ENCODE peak calls at places on chromosomes 3 and 15, in six cellular contexts. O is bronchial epithelial cell; T is fibroblast of the aortic adventitia; A is lower lobe of right lung; X is spleen; Q is CD8-positive, alpha-beta T cell. Y is an unnamed sample.

GRCh38 chr3:38000242-38000916 is 9.8 kb downstream of the VILL start:
- DNase-seq in X (peak; percentile 76), A (no peak), O (no peak), Q (no peak), T (no peak), Y (peak; percentile 45)

GRCh38 chr3:52248165-52248541 is 2.6 kb downstream of the PPM1M start:
- DNase-seq in Q (no peak), O (no peak), A (no peak), T (no peak), X (peak; percentile 76), Y (peak; percentile 52)

GRCh38 chr15:80072285-80072684 is 12.8 kb downstream of the ZFAND6 start:
- DNase-seq in T (peak; percentile 93), O (peak; percentile 98), Q (no peak), X (no peak), A (no peak), Y (no peak)

GRCh38 chr3:72977463-72977862 is 19.1 kb upstream of the PPP4R2 start:
- DNase-seq in X (no peak), T (no peak), Q (no peak), O (no peak), A (no peak), Y (no peak)

GRCh38 chr15:98823012-98823458 is 174.7 kb downstream of the IGF1R start:
- DNase-seq in A (no peak), T (peak; percentile 71), X (no peak), Q (no peak), O (peak; percentile 93), Y (no peak)

GRCh38 chr15:77643764-77644163 is 11.1 kb upstream of the LINGO1 start:
- DNase-seq in X (no peak), Q (no peak), T (no peak), O (no peak), A (no peak), Y (no peak)

GRCh38 chr3:140724856-140725812 is 47.3 kb downstream of the TRIM42 start:
- DNase-seq in A (no peak), O (no peak), Q (no peak), X (no peak), T (no peak), Y (no peak)

GRCh38 chr15:71526061-71526460 is 284.3 kb upstream of the NR2E3 start:
- DNase-seq in O (no peak), Q (no peak), T (peak; percentile 67), X (no peak), A (no peak), Y (no peak)

GRCh38 chr15:90681056-90681455 is 36.1 kb upstream of the BLM start:
- DNase-seq in X (no peak), O (no peak), T (no peak), Q (no peak), A (no peak), Y (no peak)

GRCh38 chr15:28868744-28869143 is 17.0 kb upstream of the APBA2 start:
- DNase-seq in X (no peak), T (no peak), O (no peak), Q (no peak), A (no peak), Y (no peak)

GRCh38 chr3:94162700-94163099 is 99.8 kb downstream of the NSUN3 start:
- DNase-seq in O (peak; percentile 97), A (no peak), X (no peak), T (peak; percentile 25), Q (no peak), Y (no peak)

GRCh38 chr3:113124256-113124830 is 87.0 kb upstream of the BOC start:
- DNase-seq in Q (no peak), X (no peak), O (no peak), T (no peak), A (no peak), Y (no peak)

GRCh38 chr15:80242132-80242769 is 9.8 kb downstream of the CTXND1 start:
- DNase-seq in O (peak; percentile 24), A (no peak), Q (no peak), T (peak; percentile 19), X (no peak), Y (no peak)

GRCh38 chr3:13007251-13007941 is 65.8 kb downstream of the IQSEC1 start:
- DNase-seq in O (no peak), X (no peak), A (peak; percentile 34), Q (no peak), T (no peak), Y (no peak)

GRCh38 chr3:100040446-100040845 is 73.9 kb downstream of the FILIP1L start:
- DNase-seq in O (no peak), Q (no peak), X (no peak), T (peak; percentile 67), A (no peak), Y (no peak)

GRCh38 chr3:31934018-31934417 is 47.0 kb downstream of the OSBPL10 start:
- DNase-seq in A (no peak), Q (no peak), T (no peak), O (no peak), X (no peak), Y (no peak)

GRCh38 chr3:181899702-181900101 is 188.0 kb downstream of the SOX2 start:
- DNase-seq in O (no peak), Q (no peak), A (no peak), X (no peak), T (no peak), Y (no peak)

GRCh38 chr3:100710355-100711198 is 1.3 kb downstream of the TFG start:
- DNase-seq in O (peak; percentile 71), Q (peak; percentile 6), T (peak; percentile 62), A (no peak), X (no peak), Y (no peak)

GRCh38 chr15:80674245-80674614 is 20.9 kb upstream of the ABHD17C start:
- DNase-seq in T (peak; percentile 83), X (no peak), Q (no peak), A (no peak), O (peak; percentile 64), Y (no peak)

GRCh38 chr3:53114412-53115074 is 15.7 kb downstream of the RFT1 start:
- DNase-seq in A (no peak), T (no peak), Q (no peak), X (no peak), O (peak; percentile 85), Y (no peak)

GRCh38 chr15:92693922-92694331 is 38.4 kb upstream of the FAM174B start:
- DNase-seq in T (no peak), Q (no peak), A (no peak), O (peak; percentile 10), X (no peak), Y (no peak)

GRCh38 chr3:134298281-134298680 is 47.6 kb upstream of the RYK start:
- DNase-seq in Q (no peak), T (no peak), O (no peak), A (no peak), X (no peak), Y (no peak)

GRCh38 chr3:134299888-134300206 is 49.2 kb upstream of the RYK start:
- DNase-seq in Q (no peak), O (no peak), T (no peak), X (no peak), A (no peak), Y (no peak)

GRCh38 chr3:134302674-134303073 is 52.0 kb upstream of the RYK start:
- DNase-seq in Q (no peak), X (no peak), O (no peak), A (no peak), T (no peak), Y (no peak)

GRCh38 chr3:134300520-134300919 is 49.9 kb upstream of the RYK start:
- DNase-seq in X (no peak), A (no peak), T (no peak), O (no peak), Q (no peak), Y (no peak)

DNA sequence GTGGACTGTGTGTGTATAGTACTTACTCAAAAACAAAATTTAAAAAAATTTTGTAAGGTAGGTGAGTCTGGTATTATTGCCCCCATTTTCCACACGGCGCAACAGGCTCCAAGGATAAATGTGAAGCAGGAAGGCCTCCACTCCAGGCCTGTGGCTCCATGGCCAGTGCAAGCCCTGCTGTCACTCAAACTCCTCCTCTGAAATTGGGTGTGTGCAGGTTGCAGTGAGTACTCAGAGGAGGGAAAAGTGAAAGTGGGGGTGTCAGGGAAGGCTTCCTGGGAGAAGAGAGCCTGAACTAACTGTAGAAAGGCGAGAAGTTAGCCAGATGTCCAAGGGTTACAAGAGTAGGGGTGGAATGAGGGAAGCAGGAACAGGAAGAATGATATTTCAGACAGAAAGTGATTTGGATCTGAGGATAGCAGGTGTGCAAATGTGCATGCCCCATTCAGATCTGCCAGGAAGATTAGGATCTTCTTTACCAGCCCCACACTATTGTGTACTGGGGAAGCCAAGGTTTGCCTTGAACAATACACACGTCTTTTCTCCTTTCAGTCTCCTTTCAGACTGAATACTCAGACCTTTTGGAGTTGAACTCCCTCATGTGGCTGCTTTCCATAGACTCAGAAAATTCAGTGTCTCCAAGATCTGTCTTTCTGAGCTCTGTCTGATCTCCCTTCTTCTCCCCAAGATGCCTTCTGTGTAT is 48.7 kb upstream of the RYK start:
- DNase-seq in T (peak; percentile 74), A (no peak), X (no peak), Q (no peak), O (no peak), Y (no peak)
- TF ChIP-seq CTCF in T (peak; percentile 60), A (no peak), X (no peak), Q (no peak), O (peak; percentile 38), Y (peak; percentile 37)

DNA sequence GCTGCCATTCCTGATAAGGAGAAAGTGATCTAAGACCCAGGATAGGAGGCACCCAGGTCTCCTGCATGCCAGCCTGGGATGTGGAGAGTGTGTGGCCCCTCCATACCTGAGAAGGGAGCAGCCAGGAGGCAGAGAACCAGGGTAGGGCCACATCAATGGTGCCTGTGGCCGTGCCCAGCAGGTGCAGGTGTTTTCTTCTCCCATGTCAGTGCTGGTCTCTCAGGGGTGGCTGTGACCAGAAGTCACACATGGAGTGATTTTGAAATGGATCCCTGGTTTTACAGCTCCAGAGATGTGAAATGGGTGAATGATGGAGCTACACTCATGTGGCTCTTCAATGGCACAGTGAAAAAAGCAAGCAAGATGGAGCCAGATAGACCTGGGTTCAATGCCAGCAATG is 3.3 kb upstream of the ISL2 start:
- DNase-seq in Q (no peak), A (no peak), X (no peak), O (no peak), T (no peak), Y (no peak)
- TF ChIP-seq CTCF in Q (no peak), A (no peak), X (no peak), O (no peak), T (no peak), Y (no peak)

GRCh38 chr3:195021674-195022073 is 249.3 kb downstream of the XXYLT1 start:
- DNase-seq in Q (no peak), X (no peak), A (no peak), T (no peak), O (no peak), Y (peak; percentile 13)
- TF ChIP-seq CTCF in Q (no peak), X (no peak), A (no peak), T (no peak), O (no peak), Y (no peak)

GRCh38 chr3:186750316-186750715 is 33.1 kb upstream of the EIF4A2 start:
- DNase-seq in X (no peak), Q (no peak), T (no peak), O (no peak), A (no peak), Y (no peak)

GRCh38 chr3:186742618-186743335 is 25.6 kb downstream of the KNG1 start:
- DNase-seq in Q (no peak), X (no peak), O (peak; percentile 21), T (no peak), A (no peak), Y (no peak)

DNA sequence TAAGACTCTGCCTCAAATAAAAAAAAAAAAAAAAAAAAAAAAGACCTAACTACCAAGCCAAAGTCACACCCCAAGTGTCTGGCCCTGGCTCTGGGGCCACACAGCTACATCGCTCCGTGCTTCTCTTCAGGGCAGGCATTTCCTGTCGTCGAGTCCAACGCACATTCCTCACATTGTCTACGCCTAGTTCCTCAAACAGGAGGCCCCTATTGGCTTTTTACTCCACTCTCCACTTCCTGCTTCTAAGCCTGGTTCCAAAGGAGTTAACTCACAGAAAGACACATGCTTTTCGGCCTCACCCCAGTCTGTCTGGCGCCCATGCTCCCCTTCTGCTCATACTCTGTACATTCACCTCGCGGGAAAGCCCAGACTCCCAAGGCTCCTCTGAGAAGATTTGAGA is 28.8 kb downstream of the KNG1 start:
- DNase-seq in X (no peak), T (peak; percentile 86), A (peak; percentile 74), Q (no peak), O (peak; percentile 84), Y (peak; percentile 72)
- TF ChIP-seq CTCF in X (no peak), T (no peak), A (no peak), Q (no peak), O (no peak), Y (no peak)

Y was measured in upper lobe of right lung.